ENCODE peak calls at places on chromosomes 11 and 22, in four cellular contexts. A is spleen, J is tibial artery, I is PC-3. K is an unnamed sample.
A peak's percentile ranks its signal among the peaks of the same experiment; 100 is the strongest.

GRCh38 chr22:46707305-46707704 is 30.7 kb downstream of the CERK start:
- DNase-seq in A (no peak), J (no peak), I (no peak), K (no peak)

GRCh38 chr11:22491826-22492225 is 133.8 kb downstream of the FANCF start:
- DNase-seq in A (no peak), J (no peak), I (no peak), K (no peak)

GRCh38 chr22:33255781-33256180 is 197.6 kb upstream of the SYN3 start:
- DNase-seq in A (no peak), J (no peak), I (no peak), K (no peak)

GRCh38 chr11:109939176-109939810 is 153.9 kb upstream of the ZC3H12C start:
- DNase-seq in A (no peak), J (no peak), I (peak; percentile 94), K (no peak)

GRCh38 chr11:91947215-91947614 is 277.4 kb upstream of the FAT3 start:
- DNase-seq in A (no peak), J (peak; percentile 49), I (peak; percentile 64), K (no peak)

GRCh38 chr11:104700609-104701008 is 197.7 kb downstream of the CASP12 start:
- DNase-seq in A (no peak), J (no peak), I (no peak), K (no peak)

GRCh38 chr11:75195164-75195962 is 44.5 kb downstream of the SLCO2B1 start:
- DNase-seq in A (no peak), J (peak; percentile 69), I (no peak), K (peak; percentile 87)

GRCh38 chr11:8871283-8871775 is 39.7 kb upstream of the AKIP1 start:
- DNase-seq in A (no peak), J (peak; percentile 55), I (peak; percentile 53), K (peak; percentile 76)

GRCh38 chr11:15841898-15842297 is 514.4 kb downstream of the SOX6 start:
- DNase-seq in A (no peak), J (no peak), I (no peak), K (peak; percentile 21)

GRCh38 chr11:15743244-15743629 is 613.1 kb downstream of the SOX6 start:
- DNase-seq in A (no peak), J (no peak), I (no peak), K (no peak)

GRCh38 chr22:43185860-43186261 is 1.1 kb downstream of the TTLL12 start:
- DNase-seq in A (no peak), J (no peak), I (peak; percentile 24), K (peak; percentile 67)

GRCh38 chr11:105915036-105915435 is 107.0 kb downstream of the MSANTD4 start:
- DNase-seq in A (no peak), J (no peak), I (no peak), K (no peak)

GRCh38 chr11:203056-203944 is 3.9 kb downstream of the BET1L start:
- DNase-seq in A (no peak), J (no peak), I (no peak), K (no peak)

GRCh38 chr11:125165664-125166346 is 1.3 kb downstream of the PKNOX2 start:
- DNase-seq in A (no peak), J (no peak), I (no peak), K (no peak)

GRCh38 chr11:70339066-70339465 is 59.3 kb upstream of the CTTN start:
- DNase-seq in A (no peak), J (no peak), I (no peak), K (no peak)

GRCh38 chr11:34566736-34567135 is 53.1 kb upstream of the ELF5 start:
- DNase-seq in A (no peak), J (no peak), I (no peak), K (no peak)

GRCh38 chr11:67396587-67397398 is 4.9 kb downstream of the PPP1CA start:
- DNase-seq in A (peak; percentile 75), J (no peak), I (no peak), K (no peak)

GRCh38 chr11:65498042-65498726 is 661 bp upstream of the MALAT1 start:
- DNase-seq in A (no peak), J (peak; percentile 60), I (peak; percentile 50), K (no peak)

GRCh38 chr22:42316988-42317387 is 46.5 kb upstream of the TCF20 start:
- DNase-seq in A (no peak), J (no peak), I (no peak), K (peak; percentile 31)

GRCh38 chr11:64100345-64100744 is 64.6 kb downstream of the FLRT1 start:
- DNase-seq in A (no peak), J (no peak), I (no peak), K (no peak)

GRCh38 chr22:32042924-32043323 is at the start of gene SLC5A1:
- DNase-seq in A (no peak), J (no peak), I (peak; percentile 56), K (no peak)

GRCh38 chr11:96036863-96037262 is 113.0 kb upstream of the MTMR2 start:
- DNase-seq in A (no peak), J (no peak), I (no peak), K (no peak)

GRCh38 chr22:44732017-44732561 is 20.3 kb upstream of the ARHGAP8 start:
- DNase-seq in A (no peak), J (no peak), I (no peak), K (no peak)

GRCh38 chr22:39452740-39453040 is 4.1 kb upstream of the MGAT3 start:
- DNase-seq in A (no peak), J (no peak), I (no peak), K (no peak)

GRCh38 chr11:104306862-104307474 is 143.0 kb upstream of the PDGFD start:
- DNase-seq in A (no peak), J (no peak), I (no peak), K (no peak)

GRCh38 chr22:20206709-20207215 is 55.9 kb upstream of the CCDC188 start:
- DNase-seq in A (no peak), J (no peak), I (no peak), K (no peak)

GRCh38 chr11:66603072-66603471 is 10.1 kb downstream of the CCS start:
- DNase-seq in A (no peak), J (no peak), I (no peak), K (no peak)

GRCh38 chr11:66002648-66003225 is 434 bp downstream of the BANF1 start:
- DNase-seq in A (no peak), J (peak; percentile 48), I (peak; percentile 63), K (peak; percentile 50)

GRCh38 chr11:103582351-103582909 is 454.0 kb upstream of the DDI1 start:
- DNase-seq in A (no peak), J (no peak), I (peak; percentile 19), K (no peak)

DNA sequence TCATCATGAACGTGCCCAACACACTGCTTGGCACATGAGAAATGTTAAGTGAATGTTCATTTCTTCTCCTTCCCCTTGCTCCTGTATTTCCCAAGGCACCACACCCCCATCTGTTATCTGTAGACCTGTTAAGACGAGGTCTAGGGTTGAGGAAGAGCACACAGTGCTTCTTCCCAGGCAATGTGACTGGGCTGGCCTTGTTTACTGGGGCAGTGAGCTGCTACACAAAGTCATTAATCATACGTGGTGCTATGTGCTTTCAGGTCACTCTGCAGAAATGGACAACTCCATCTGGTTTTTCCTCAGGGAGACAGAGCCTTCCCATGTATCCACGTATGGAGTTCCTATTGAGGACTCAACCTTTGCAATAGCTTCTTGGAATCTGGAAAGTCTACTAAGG is 118.7 kb downstream of the KCNC1 start:
- DNase-seq in A (no peak), J (no peak), I (no peak), K (no peak)
- H3K27me3 ChIP-seq in A (no peaks in the 10 kb centered on the region), J (no peaks in the 10 kb centered on the region), I (no peaks in the 10 kb centered on the region), K (no peaks in the 10 kb centered on the region)

DNA sequence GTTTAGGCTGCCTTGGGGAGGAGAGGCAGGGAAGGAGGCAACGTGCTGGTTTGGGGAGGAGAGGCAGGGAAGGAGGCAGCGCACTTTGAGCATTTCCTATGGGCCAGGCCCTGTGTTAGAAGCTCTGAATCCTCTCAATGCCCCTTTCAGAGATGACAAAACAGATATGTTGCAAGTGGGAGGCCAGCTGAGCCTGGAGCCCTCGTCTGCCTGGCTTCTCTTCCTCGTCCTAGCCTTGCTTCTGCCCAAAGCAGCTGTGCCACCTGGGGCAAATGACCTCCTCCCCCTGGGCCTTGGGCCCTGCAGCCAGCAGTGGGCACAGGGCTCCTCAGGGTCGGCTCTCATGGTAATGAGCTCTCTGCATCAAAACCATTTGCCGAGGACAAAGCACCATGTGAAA is 15.3 kb upstream of the LRRC32 start:
- DNase-seq in A (no peak), J (no peak), I (no peak), K (no peak)
- H3K27me3 ChIP-seq in A (no peaks in the 10 kb centered on the region), J (no peaks in the 10 kb centered on the region), I (no peaks in the 10 kb centered on the region), K (no peaks in the 10 kb centered on the region)

DNA sequence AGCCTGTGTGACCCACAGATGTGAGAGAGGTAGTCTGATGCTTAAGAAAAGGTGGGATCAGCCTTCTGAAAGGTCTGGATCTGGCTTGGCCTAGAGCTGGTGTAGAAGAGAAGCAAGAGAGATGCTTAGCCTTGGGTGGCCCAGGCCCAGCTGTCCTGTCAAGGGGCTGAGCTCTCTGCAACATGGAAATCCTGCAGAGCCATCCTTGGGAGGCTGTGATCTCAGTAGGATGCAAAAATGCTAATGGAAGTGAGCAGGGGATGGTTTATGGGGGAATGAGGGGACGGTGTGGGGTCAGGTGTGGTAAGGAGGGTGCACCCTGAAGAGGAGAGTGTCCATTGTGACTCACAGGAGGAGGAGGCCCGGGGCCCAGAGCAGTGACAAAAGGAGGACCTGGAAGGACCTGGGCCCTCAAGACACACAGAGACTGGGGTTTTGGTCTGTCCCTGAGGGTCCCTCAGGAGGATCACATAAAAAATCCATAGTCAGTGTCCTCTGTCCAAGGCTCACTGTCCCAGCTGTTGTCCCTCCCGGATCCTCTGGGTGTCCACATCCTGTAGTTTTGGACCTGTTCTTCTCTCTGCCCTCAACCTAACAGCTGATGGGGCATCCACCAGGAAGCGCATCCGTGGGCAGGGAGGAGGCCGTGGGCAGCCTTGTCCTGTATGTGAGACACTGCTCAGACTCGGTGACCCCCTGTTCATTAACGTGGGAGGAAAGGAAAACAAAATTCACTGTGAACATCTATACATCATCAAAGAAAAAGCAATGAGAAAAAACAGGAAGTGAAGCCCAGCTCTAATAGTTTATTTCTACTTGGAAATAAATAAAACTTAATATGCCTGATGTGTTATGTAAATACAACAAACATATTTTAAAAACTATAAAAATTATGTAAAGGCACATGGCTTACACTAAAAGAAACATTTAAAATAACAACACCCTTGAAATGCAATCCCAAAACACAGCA is 129.8 kb downstream of the ZNF280B start:
- DNase-seq in A (no peak), J (no peak), I (no peak), K (no peak)
- H3K27me3 ChIP-seq in A (no peaks in the 10 kb centered on the region), J (peaks cover 13% of the 10 kb centered on the region), I (peaks cover 25% of the 10 kb centered on the region), K (peaks cover 79% of the 10 kb centered on the region)

GRCh38 chr22:16954060-16954403 is 54.0 kb downstream of the GAB4 start:
- DNase-seq in A (no peak), J (no peak), I (no peak), K (no peak)

GRCh38 chr22:16955081-16955480 is 52.9 kb downstream of the GAB4 start:
- DNase-seq in A (peak; percentile 34), J (no peak), I (no peak), K (no peak)

GRCh38 chr22:16957781-16958180 is 50.2 kb downstream of the GAB4 start:
- DNase-seq in A (no peak), J (no peak), I (no peak), K (no peak)

GRCh38 chr22:16956290-16956689 is 51.7 kb downstream of the GAB4 start:
- DNase-seq in A (peak; percentile 57), J (no peak), I (no peak), K (no peak)

DNA sequence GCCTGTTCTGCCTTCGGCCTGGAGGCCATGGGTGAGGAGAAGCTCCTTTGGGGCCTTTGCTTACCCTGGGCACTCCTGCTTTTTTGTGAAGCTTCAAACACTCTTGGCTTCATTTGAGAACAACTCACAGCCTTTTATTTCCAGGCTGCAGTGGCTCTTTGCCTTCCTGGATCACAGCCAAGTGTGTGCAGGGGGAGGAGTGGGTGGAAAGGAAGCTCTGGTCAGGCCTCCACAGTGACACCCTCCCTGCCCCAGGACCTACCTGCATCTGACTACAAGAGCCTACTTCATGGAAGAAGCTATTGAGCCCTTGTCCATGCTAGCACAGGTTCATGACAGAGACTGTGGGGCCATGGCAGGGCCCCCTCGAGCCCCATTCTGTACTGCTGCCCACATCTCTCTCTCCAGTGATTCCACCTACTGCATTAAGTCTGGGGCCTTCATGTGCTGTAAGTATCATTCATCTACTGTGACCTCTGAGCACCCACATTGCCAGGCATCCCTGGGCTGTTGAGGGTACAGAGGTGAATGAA is 52.3 kb downstream of the GAB4 start:
- DNase-seq in A (no peak), J (no peak), I (no peak), K (no peak)
- H3K27me3 ChIP-seq in A (no peaks in the 10 kb centered on the region), J (no peaks in the 10 kb centered on the region), I (no peaks in the 10 kb centered on the region), K (peaks cover 27% of the 10 kb centered on the region)